ENCODE peak calls at places on chromosomes 16 and 17, in five cellular contexts. Z is tibial nerve, T is astrocyte of the spinal cord, G is mammary epithelial cell, W is upper lobe of right lung. R is an unnamed sample.

GRCh38 chr17:77458202-77459017 is 317.6 kb downstream of the SEC14L1 start:
- DNase-seq in G (no peak), Z (no peak), T (no peak), W (no peak), R (no peak)

GRCh38 chr17:40553694-40554534 is 11.4 kb downstream of the CCR7 start:
- DNase-seq in W (peak), Z (peak), G (no peak), T (peak), R (peak)

GRCh38 chr16:27646811-27647210 is 96.9 kb downstream of the KATNIP start:
- DNase-seq in Z (no peak), T (no peak), G (no peak), W (no peak), R (peak)

GRCh38 chr17:43601280-43602050 is 55.3 kb upstream of the ETV4 start:
- DNase-seq in Z (no peak), W (no peak), T (peak), G (no peak), R (no peak)

GRCh38 chr16:28163699-28164584 is 47.8 kb downstream of the XPO6 start:
- DNase-seq in W (no peak), G (no peak), T (peak), Z (no peak), R (peak)

GRCh38 chr16:14003119-14003570 is 68.0 kb upstream of the MRTFB start:
- DNase-seq in Z (no peak), W (peak), T (peak), G (peak), R (peak)

GRCh38 chr16:77437859-77438258 is 3.0 kb upstream of the ADAMTS18 start:
- DNase-seq in T (peak), Z (no peak), W (no peak), G (no peak), R (peak)

GRCh38 chr16:4689864-4690704 is 3.3 kb upstream of the NUDT16L1 start:
- DNase-seq in G (no peak), W (peak), Z (no peak), T (no peak), R (no peak)

GRCh38 chr16:77794586-77794985 is 6.2 kb downstream of the VAT1L start:
- DNase-seq in T (peak), G (peak), W (no peak), Z (no peak), R (peak)

GRCh38 chr17:42409467-42410351 is 13.3 kb downstream of the CAVIN1 start:
- DNase-seq in Z (peak), G (peak), W (peak), T (peak), R (peak)

GRCh38 chr17:81365601-81366585 is 29.4 kb upstream of the BAHCC1 start:
- DNase-seq in T (peak), G (peak), Z (no peak), W (peak), R (no peak)

GRCh38 chr16:66846831-66847230 is 2.6 kb downstream of the CA7 start:
- DNase-seq in G (no peak), Z (no peak), T (no peak), W (no peak), R (no peak)

GRCh38 chr16:50599494-50599893 is 51.3 kb downstream of the NKD1 start:
- DNase-seq in G (peak), Z (no peak), T (no peak), W (no peak), R (no peak)

GRCh38 chr17:55743103-55743679 is 7.7 kb upstream of the PCTP start:
- DNase-seq in Z (no peak), T (no peak), W (no peak), G (peak), R (no peak)

GRCh38 chr17:58328195-58329034 is at the start of gene TSPOAP1:
- DNase-seq in W (peak), G (no peak), T (no peak), Z (no peak), R (no peak)

GRCh38 chr17:57986841-57987581 is 1.0 kb downstream of the VEZF1 start:
- DNase-seq in W (peak), Z (no peak), G (peak), T (peak), R (peak)

GRCh38 chr16:72198641-72199250 is 26.8 kb upstream of the PMFBP1 start:
- DNase-seq in Z (no peak), W (no peak), T (no peak), G (no peak), R (no peak)

GRCh38 chr17:35189291-35189690 is 4.9 kb downstream of the SLC35G3 start:
- DNase-seq in G (peak), Z (no peak), W (no peak), T (peak), R (peak)

GRCh38 chr17:45338023-45338781 is 21.4 kb upstream of the MAP3K14 start:
- DNase-seq in W (peak), G (no peak), T (no peak), Z (no peak), R (no peak)

GRCh38 chr17:45021607-45022287 is 29.7 kb downstream of the DCAKD start:
- DNase-seq in T (peak), Z (peak), W (peak), G (peak), R (peak)

GRCh38 chr17:76137351-76138233 is 3.5 kb downstream of the FOXJ1 start:
- DNase-seq in G (no peak), T (no peak), W (no peak), Z (no peak), R (no peak)
- H3K4me3 ChIP-seq in G (no peak), T (no peak), W (no peak), Z (no peak), R (no peak)

GRCh38 chr17:6894206-6894528 is 62.6 kb upstream of the TEKT1 start:
- DNase-seq in T (no peak), Z (no peak), W (no peak), G (no peak), R (peak)
- TF ChIP-seq CTCF in T (peak), Z (peak), W (peak), G (peak), R (peak)

GRCh38 chr17:32648450-32648849 is 161.7 kb downstream of the CDK5R1 start:
- DNase-seq in W (no peak), Z (no peak), G (no peak), T (no peak), R (no peak)
- H3K4me3 ChIP-seq in W (no peak), Z (no peak), G (no peak), T (no peak), R (no peak)

GRCh38 chr17:4018446-4018845 is 54.2 kb upstream of the ATP2A3 start:
- DNase-seq in W (no peak), G (no peak), T (no peak), Z (no peak), R (no peak)

GRCh38 chr17:4014148-4014927 is 50.1 kb upstream of the ATP2A3 start:
- DNase-seq in G (no peak), Z (no peak), W (no peak), T (no peak), R (no peak)

GRCh38 chr17:4019400-4019799 is 55.2 kb upstream of the ATP2A3 start:
- DNase-seq in G (no peak), Z (no peak), T (no peak), W (no peak), R (no peak)

GRCh38 chr17:4020096-4020495 is 55.9 kb upstream of the ATP2A3 start:
- DNase-seq in Z (no peak), T (no peak), G (no peak), W (no peak), R (no peak)

DNA sequence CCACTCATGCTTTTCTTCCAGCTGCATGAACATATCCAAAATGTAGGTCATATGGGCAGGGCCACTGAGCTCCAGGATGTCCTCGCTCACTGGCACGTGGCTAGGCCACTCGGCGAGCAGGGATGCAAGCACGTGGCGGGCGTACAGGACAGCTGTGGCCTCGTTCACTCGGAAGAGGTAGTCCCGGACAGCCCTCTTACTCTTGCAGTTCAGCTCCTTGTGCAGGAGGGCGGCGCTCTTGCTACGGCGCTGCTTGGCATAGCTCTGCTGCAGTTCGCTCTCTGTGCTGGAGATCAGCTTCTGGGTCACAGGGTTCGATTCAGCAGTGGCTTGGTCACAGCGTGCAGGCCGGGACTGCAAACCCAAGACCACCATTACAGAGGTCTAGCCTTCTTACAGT is 53.1 kb upstream of the ATP2A3 start:
- DNase-seq in G (no peak), Z (no peak), T (no peak), W (no peak), R (no peak)
- TF ChIP-seq CTCF in G (no peak), Z (no peak), T (no peak), W (peak), R (no peak)

GRCh38 chr17:9290226-9290613 is 268.9 kb downstream of the NTN1 start:
- DNase-seq in G (no peak), Z (no peak), W (no peak), T (no peak), R (no peak)
- H3K4me3 ChIP-seq in G (peak), Z (no peak), W (no peak), T (no peak), R (no peak)